ENCODE peak calls at places on chromosome 14, in nine cellular contexts. One of them, this sample, is unnamed.

GRCh38 chr14:68509188-68509953 is 283.5 kb downstream of the ZFP36L1 start:
- DNase-seq in Peyer's patch: no peak
- DNase-seq in PC-3: no peak
- DNase-seq in mucosa of descending colon: no peak
- DNase-seq in pancreas: peak; percentile 14
- DNase-seq in adipocyte: no peak
- DNase-seq in ascending aorta: no peak
- DNase-seq in GM23248: no peak
- DNase-seq in stomach: no peak
- DNase-seq in this sample: no peak

GRCh38 chr14:65502676-65503124 is 90.2 kb downstream of the FUT8 start:
- DNase-seq in PC-3: peak; percentile 91
- DNase-seq in ascending aorta: no peak
- DNase-seq in adipocyte: peak; percentile 48
- DNase-seq in pancreas: no peak
- DNase-seq in mucosa of descending colon: no peak
- DNase-seq in GM23248: peak; percentile 59
- DNase-seq in stomach: no peak
- DNase-seq in Peyer's patch: no peak
- DNase-seq in this sample: no peak

GRCh38 chr14:81233615-81234014 is 12.9 kb upstream of the GTF2A1 start:
- DNase-seq in adipocyte: no peak
- DNase-seq in GM23248: no peak
- DNase-seq in pancreas: no peak
- DNase-seq in PC-3: no peak
- DNase-seq in mucosa of descending colon: no peak
- DNase-seq in stomach: no peak
- DNase-seq in Peyer's patch: no peak
- DNase-seq in ascending aorta: no peak
- DNase-seq in this sample: no peak

GRCh38 chr14:70567791-70568190 is 32.7 kb downstream of the MED6 start:
- DNase-seq in Peyer's patch: no peak
- DNase-seq in pancreas: no peak
- DNase-seq in adipocyte: peak; percentile 41
- DNase-seq in stomach: no peak
- DNase-seq in ascending aorta: no peak
- DNase-seq in PC-3: peak; percentile 70
- DNase-seq in GM23248: peak; percentile 56
- DNase-seq in mucosa of descending colon: no peak
- DNase-seq in this sample: no peak

GRCh38 chr14:85487215-85487614 is 42.7 kb upstream of the FLRT2 start:
- DNase-seq in ascending aorta: no peak
- DNase-seq in Peyer's patch: no peak
- DNase-seq in stomach: no peak
- DNase-seq in GM23248: peak; percentile 90
- DNase-seq in PC-3: no peak
- DNase-seq in adipocyte: peak; percentile 68
- DNase-seq in pancreas: no peak
- DNase-seq in mucosa of descending colon: no peak
- DNase-seq in this sample: peak; percentile 69

GRCh38 chr14:59022144-59022543 is 166.3 kb upstream of the DAAM1 start:
- DNase-seq in ascending aorta: no peak
- DNase-seq in pancreas: no peak
- DNase-seq in GM23248: peak; percentile 34
- DNase-seq in mucosa of descending colon: no peak
- DNase-seq in stomach: no peak
- DNase-seq in Peyer's patch: no peak
- DNase-seq in PC-3: peak; percentile 77
- DNase-seq in adipocyte: no peak
- DNase-seq in this sample: no peak

GRCh38 chr14:71465316-71465715 is 466.9 kb upstream of the RGS6 start:
- DNase-seq in stomach: no peak
- DNase-seq in adipocyte: no peak
- DNase-seq in ascending aorta: no peak
- DNase-seq in Peyer's patch: no peak
- DNase-seq in mucosa of descending colon: no peak
- DNase-seq in GM23248: peak; percentile 47
- DNase-seq in PC-3: no peak
- DNase-seq in pancreas: no peak
- DNase-seq in this sample: no peak

GRCh38 chr14:84493779-84494178 is 1036.2 kb upstream of the FLRT2 start:
- DNase-seq in GM23248: no peak
- DNase-seq in adipocyte: no peak
- DNase-seq in mucosa of descending colon: no peak
- DNase-seq in pancreas: no peak
- DNase-seq in stomach: no peak
- DNase-seq in ascending aorta: no peak
- DNase-seq in PC-3: no peak
- DNase-seq in Peyer's patch: no peak
- DNase-seq in this sample: no peak

GRCh38 chr14:65080954-65081747 is 21.2 kb downstream of the MAX start:
- DNase-seq in ascending aorta: no peak
- DNase-seq in mucosa of descending colon: peak; percentile 75
- DNase-seq in stomach: no peak
- DNase-seq in GM23248: no peak
- DNase-seq in pancreas: no peak
- DNase-seq in adipocyte: no peak
- DNase-seq in PC-3: no peak
- DNase-seq in Peyer's patch: peak; percentile 78
- DNase-seq in this sample: no peak

GRCh38 chr14:73833530-73834257 is 17.9 kb upstream of the PTGR2 start:
- DNase-seq in ascending aorta: peak; percentile 64
- DNase-seq in Peyer's patch: no peak
- DNase-seq in PC-3: no peak
- DNase-seq in pancreas: no peak
- DNase-seq in GM23248: peak; percentile 78
- DNase-seq in mucosa of descending colon: no peak
- DNase-seq in adipocyte: peak; percentile 93
- DNase-seq in stomach: no peak
- DNase-seq in this sample: peak; percentile 79

GRCh38 chr14:58792421-58792820 is 154.7 kb downstream of the DACT1 start:
- DNase-seq in ascending aorta: no peak
- DNase-seq in GM23248: no peak
- DNase-seq in mucosa of descending colon: no peak
- DNase-seq in adipocyte: peak; percentile 39
- DNase-seq in stomach: no peak
- DNase-seq in pancreas: no peak
- DNase-seq in PC-3: no peak
- DNase-seq in Peyer's patch: no peak
- DNase-seq in this sample: no peak

GRCh38 chr14:20714593-20715250 is 26.2 kb downstream of the ANG start:
- DNase-seq in adipocyte: no peak
- DNase-seq in GM23248: peak; percentile 59
- DNase-seq in Peyer's patch: peak; percentile 56
- DNase-seq in pancreas: peak; percentile 68
- DNase-seq in PC-3: peak; percentile 39
- DNase-seq in stomach: peak; percentile 91
- DNase-seq in mucosa of descending colon: peak; percentile 75
- DNase-seq in ascending aorta: peak; percentile 88
- DNase-seq in this sample: peak; percentile 82

GRCh38 chr14:93220509-93220908 is 13.5 kb downstream of the UBR7 start:
- DNase-seq in pancreas: no peak
- DNase-seq in stomach: no peak
- DNase-seq in adipocyte: no peak
- DNase-seq in Peyer's patch: no peak
- DNase-seq in ascending aorta: no peak
- DNase-seq in mucosa of descending colon: no peak
- DNase-seq in GM23248: no peak
- DNase-seq in PC-3: no peak
- DNase-seq in this sample: no peak
- H3K36me3 ChIP-seq in pancreas: no peaks in the 10 kb centered on the region
- H3K36me3 ChIP-seq in stomach: peaks cover 100% of the 10 kb centered on the region
- H3K36me3 ChIP-seq in adipocyte: peaks cover 55% of the 10 kb centered on the region
- H3K36me3 ChIP-seq in Peyer's patch: no peaks in the 10 kb centered on the region
- H3K36me3 ChIP-seq in ascending aorta: peaks cover 72% of the 10 kb centered on the region
- H3K36me3 ChIP-seq in mucosa of descending colon: no peaks in the 10 kb centered on the region
- H3K36me3 ChIP-seq in GM23248: peaks cover 8% of the 10 kb centered on the region
- H3K36me3 ChIP-seq in PC-3: peaks cover 11% of the 10 kb centered on the region
- H3K36me3 ChIP-seq in this sample: peaks cover 9% of the 10 kb centered on the region

DNA sequence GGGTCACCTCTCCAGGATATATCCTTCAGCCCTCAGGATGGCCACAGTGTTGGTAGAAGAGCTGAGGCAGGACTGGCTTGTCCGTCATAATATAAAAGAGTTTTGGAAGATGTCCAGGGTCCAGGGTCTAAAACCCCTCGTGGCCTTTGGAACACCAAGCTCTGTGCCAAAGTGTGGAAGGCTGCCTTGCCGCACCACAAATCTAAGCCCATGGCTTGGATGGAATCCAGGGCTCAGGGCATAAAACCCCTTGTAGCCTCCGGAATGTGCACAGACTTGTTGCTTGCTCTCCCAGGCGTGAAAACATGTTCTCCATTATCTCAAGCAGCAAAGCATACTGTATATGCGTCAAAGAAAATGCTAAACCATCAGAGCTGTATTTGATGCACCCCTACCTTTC is 46.7 kb downstream of the TNFAIP2 start:
- DNase-seq in PC-3: no peak
- DNase-seq in mucosa of descending colon: no peak
- DNase-seq in Peyer's patch: no peak
- DNase-seq in stomach: no peak
- DNase-seq in pancreas: no peak
- DNase-seq in adipocyte: no peak
- DNase-seq in ascending aorta: no peak
- DNase-seq in GM23248: no peak
- DNase-seq in this sample: no peak
- H3K9me3 ChIP-seq in PC-3: peaks cover 18% of the 10 kb centered on the region
- H3K9me3 ChIP-seq in mucosa of descending colon: peaks cover 33% of the 10 kb centered on the region
- H3K9me3 ChIP-seq in Peyer's patch: no peaks in the 10 kb centered on the region
- H3K9me3 ChIP-seq in stomach: peaks cover 18% of the 10 kb centered on the region
- H3K9me3 ChIP-seq in pancreas: no peaks in the 10 kb centered on the region
- H3K9me3 ChIP-seq in adipocyte: peaks cover 37% of the 10 kb centered on the region
- H3K9me3 ChIP-seq in ascending aorta: no peaks in the 10 kb centered on the region
- H3K9me3 ChIP-seq in GM23248: no peaks in the 10 kb centered on the region
- H3K9me3 ChIP-seq in this sample: no peaks in the 10 kb centered on the region

GRCh38 chr14:53035336-53035735 is 84.5 kb upstream of the FERMT2 start:
- DNase-seq in adipocyte: no peak
- DNase-seq in Peyer's patch: no peak
- DNase-seq in stomach: no peak
- DNase-seq in ascending aorta: no peak
- DNase-seq in GM23248: no peak
- DNase-seq in mucosa of descending colon: no peak
- DNase-seq in pancreas: no peak
- DNase-seq in PC-3: no peak
- DNase-seq in this sample: no peak

GRCh38 chr14:53035796-53036195 is 84.9 kb upstream of the FERMT2 start:
- DNase-seq in pancreas: no peak
- DNase-seq in mucosa of descending colon: no peak
- DNase-seq in GM23248: peak; percentile 60
- DNase-seq in Peyer's patch: no peak
- DNase-seq in PC-3: no peak
- DNase-seq in ascending aorta: no peak
- DNase-seq in adipocyte: peak; percentile 72
- DNase-seq in stomach: no peak
- DNase-seq in this sample: no peak

GRCh38 chr14:53037016-53037415 is 86.2 kb upstream of the FERMT2 start:
- DNase-seq in mucosa of descending colon: no peak
- DNase-seq in Peyer's patch: no peak
- DNase-seq in pancreas: no peak
- DNase-seq in PC-3: no peak
- DNase-seq in adipocyte: no peak
- DNase-seq in ascending aorta: no peak
- DNase-seq in stomach: no peak
- DNase-seq in GM23248: no peak
- DNase-seq in this sample: no peak

GRCh38 chr14:53041067-53041466 is 90.2 kb upstream of the FERMT2 start:
- DNase-seq in Peyer's patch: no peak
- DNase-seq in GM23248: no peak
- DNase-seq in ascending aorta: no peak
- DNase-seq in mucosa of descending colon: no peak
- DNase-seq in adipocyte: no peak
- DNase-seq in pancreas: no peak
- DNase-seq in stomach: no peak
- DNase-seq in PC-3: no peak
- DNase-seq in this sample: no peak

GRCh38 chr14:53038629-53039028 is 87.8 kb upstream of the FERMT2 start:
- DNase-seq in mucosa of descending colon: no peak
- DNase-seq in pancreas: no peak
- DNase-seq in PC-3: no peak
- DNase-seq in Peyer's patch: no peak
- DNase-seq in GM23248: no peak
- DNase-seq in stomach: no peak
- DNase-seq in ascending aorta: no peak
- DNase-seq in adipocyte: no peak
- DNase-seq in this sample: no peak
- H3K36me3 ChIP-seq in mucosa of descending colon: no peaks in the 10 kb centered on the region
- H3K36me3 ChIP-seq in pancreas: no peaks in the 10 kb centered on the region
- H3K36me3 ChIP-seq in PC-3: peaks cover 3% of the 10 kb centered on the region
- H3K36me3 ChIP-seq in Peyer's patch: no peaks in the 10 kb centered on the region
- H3K36me3 ChIP-seq in GM23248: peaks cover 3% of the 10 kb centered on the region
- H3K36me3 ChIP-seq in stomach: peaks cover 43% of the 10 kb centered on the region
- H3K36me3 ChIP-seq in ascending aorta: no peaks in the 10 kb centered on the region
- H3K36me3 ChIP-seq in adipocyte: peaks cover 20% of the 10 kb centered on the region
- H3K36me3 ChIP-seq in this sample: no peaks in the 10 kb centered on the region

GRCh38 chr14:105890474-105891220 is 364.3 kb downstream of the TMEM121 start:
- DNase-seq in PC-3: no peak
- DNase-seq in mucosa of descending colon: peak; percentile 40
- DNase-seq in adipocyte: no peak
- DNase-seq in pancreas: no peak
- DNase-seq in Peyer's patch: peak; percentile 36
- DNase-seq in GM23248: no peak
- DNase-seq in stomach: no peak
- DNase-seq in ascending aorta: peak; percentile 57
- DNase-seq in this sample: no peak

GRCh38 chr14:105889666-105890473 is 363.5 kb downstream of the TMEM121 start:
- DNase-seq in GM23248: no peak
- DNase-seq in adipocyte: no peak
- DNase-seq in mucosa of descending colon: peak; percentile 26
- DNase-seq in ascending aorta: peak; percentile 50
- DNase-seq in stomach: no peak
- DNase-seq in pancreas: no peak
- DNase-seq in Peyer's patch: peak; percentile 34
- DNase-seq in PC-3: no peak
- DNase-seq in this sample: no peak

GRCh38 chr14:105891631-105892452 is 365.5 kb downstream of the TMEM121 start:
- DNase-seq in ascending aorta: peak; percentile 42
- DNase-seq in pancreas: no peak
- DNase-seq in adipocyte: no peak
- DNase-seq in GM23248: no peak
- DNase-seq in stomach: peak; percentile 17
- DNase-seq in Peyer's patch: peak; percentile 29
- DNase-seq in mucosa of descending colon: peak; percentile 30
- DNase-seq in PC-3: no peak
- DNase-seq in this sample: no peak

GRCh38 chr14:105888784-105889665 is 362.6 kb downstream of the TMEM121 start:
- DNase-seq in adipocyte: no peak
- DNase-seq in Peyer's patch: peak; percentile 31
- DNase-seq in ascending aorta: peak; percentile 52
- DNase-seq in stomach: no peak
- DNase-seq in mucosa of descending colon: peak; percentile 27
- DNase-seq in GM23248: no peak
- DNase-seq in pancreas: no peak
- DNase-seq in PC-3: no peak
- DNase-seq in this sample: no peak

DNA sequence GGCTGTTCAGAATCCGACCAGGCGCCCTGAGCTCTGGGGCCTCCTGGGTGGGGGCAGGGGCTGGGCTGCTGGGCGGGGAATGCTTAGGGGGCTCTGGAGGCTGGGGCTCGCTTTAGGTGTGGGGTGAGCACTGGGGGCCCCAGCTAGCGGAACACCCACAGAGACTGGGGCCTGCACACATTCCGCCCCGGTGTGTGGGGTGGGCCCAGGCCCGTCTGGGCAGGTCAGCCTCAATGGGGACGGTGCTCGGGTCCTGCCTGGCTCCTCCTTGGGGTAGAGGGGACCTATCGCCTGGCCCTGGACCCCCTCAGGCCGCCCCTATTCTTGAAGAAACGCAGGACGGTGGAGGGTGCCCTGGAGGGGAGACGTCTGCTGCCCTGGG is 364.8 kb downstream of the TMEM121 start:
- DNase-seq in PC-3: no peak
- DNase-seq in ascending aorta: peak; percentile 28
- DNase-seq in adipocyte: no peak
- DNase-seq in GM23248: no peak
- DNase-seq in Peyer's patch: peak; percentile 29
- DNase-seq in stomach: peak; percentile 17
- DNase-seq in pancreas: no peak
- DNase-seq in mucosa of descending colon: peak; percentile 12
- DNase-seq in this sample: no peak
- H3K9me3 ChIP-seq in PC-3: no peaks in the 10 kb centered on the region
- H3K9me3 ChIP-seq in ascending aorta: no peaks in the 10 kb centered on the region
- H3K9me3 ChIP-seq in adipocyte: no peaks in the 10 kb centered on the region
- H3K9me3 ChIP-seq in GM23248: no peaks in the 10 kb centered on the region
- H3K9me3 ChIP-seq in Peyer's patch: no peaks in the 10 kb centered on the region
- H3K9me3 ChIP-seq in stomach: no peaks in the 10 kb centered on the region
- H3K9me3 ChIP-seq in pancreas: no peaks in the 10 kb centered on the region
- H3K9me3 ChIP-seq in mucosa of descending colon: no peaks in the 10 kb centered on the region
- H3K9me3 ChIP-seq in this sample: no peaks in the 10 kb centered on the region